ENCODE peak calls at places on chromosomes 11 and 22, in five cellular contexts. One of them, this sample, is unnamed.

GRCh38 chr11:9750551-9750950 is 86.7 kb downstream of the SWAP70 start:
- DNase-seq in caudate nucleus: no peak
- DNase-seq in mammary epithelial cell: no peak
- DNase-seq in activated T-helper 1 cell treated with Interleukin-2 at 50 U/mL for 16 hours: no peak
- DNase-seq in amniotic stem cell: no peak
- DNase-seq in this sample: no peak

GRCh38 chr11:119168471-119169271 is at the start of gene NLRX1:
- DNase-seq in caudate nucleus: peak
- DNase-seq in mammary epithelial cell: peak
- DNase-seq in activated T-helper 1 cell treated with Interleukin-2 at 50 U/mL for 16 hours: peak
- DNase-seq in amniotic stem cell: peak
- DNase-seq in this sample: peak

GRCh38 chr11:14809466-14809865 is 82.6 kb downstream of the CYP2R1 start:
- DNase-seq in caudate nucleus: no peak
- DNase-seq in mammary epithelial cell: no peak
- DNase-seq in activated T-helper 1 cell treated with Interleukin-2 at 50 U/mL for 16 hours: no peak
- DNase-seq in amniotic stem cell: no peak
- DNase-seq in this sample: no peak

GRCh38 chr11:76788661-76789442 is 5.7 kb downstream of the TSKU start:
- DNase-seq in caudate nucleus: peak
- DNase-seq in mammary epithelial cell: peak
- DNase-seq in activated T-helper 1 cell treated with Interleukin-2 at 50 U/mL for 16 hours: no peak
- DNase-seq in amniotic stem cell: no peak
- DNase-seq in this sample: peak

GRCh38 chr22:28899199-28899853 is 16.0 kb downstream of the ZNRF3 start:
- DNase-seq in caudate nucleus: no peak
- DNase-seq in mammary epithelial cell: peak
- DNase-seq in activated T-helper 1 cell treated with Interleukin-2 at 50 U/mL for 16 hours: no peak
- DNase-seq in amniotic stem cell: no peak
- DNase-seq in this sample: no peak

GRCh38 chr11:33942954-33943353 is 51.1 kb upstream of the LMO2 start:
- DNase-seq in caudate nucleus: peak
- DNase-seq in mammary epithelial cell: peak
- DNase-seq in activated T-helper 1 cell treated with Interleukin-2 at 50 U/mL for 16 hours: no peak
- DNase-seq in amniotic stem cell: no peak
- DNase-seq in this sample: no peak

GRCh38 chr11:68120212-68121066 is 749 bp downstream of the CHKA start:
- DNase-seq in caudate nucleus: no peak
- DNase-seq in mammary epithelial cell: no peak
- DNase-seq in activated T-helper 1 cell treated with Interleukin-2 at 50 U/mL for 16 hours: peak
- DNase-seq in amniotic stem cell: no peak
- DNase-seq in this sample: peak

GRCh38 chr11:18108254-18108653 is 2.4 kb upstream of the SAAL1 start:
- DNase-seq in caudate nucleus: no peak
- DNase-seq in mammary epithelial cell: no peak
- DNase-seq in activated T-helper 1 cell treated with Interleukin-2 at 50 U/mL for 16 hours: no peak
- DNase-seq in amniotic stem cell: no peak
- DNase-seq in this sample: no peak

GRCh38 chr11:105937331-105937730 is 84.7 kb downstream of the MSANTD4 start:
- DNase-seq in caudate nucleus: no peak
- DNase-seq in mammary epithelial cell: peak
- DNase-seq in activated T-helper 1 cell treated with Interleukin-2 at 50 U/mL for 16 hours: no peak
- DNase-seq in amniotic stem cell: no peak
- DNase-seq in this sample: no peak

GRCh38 chr11:2562181-2562581 is 117.4 kb downstream of the KCNQ1 start:
- DNase-seq in caudate nucleus: peak
- DNase-seq in mammary epithelial cell: no peak
- DNase-seq in activated T-helper 1 cell treated with Interleukin-2 at 50 U/mL for 16 hours: no peak
- DNase-seq in amniotic stem cell: no peak
- DNase-seq in this sample: peak

GRCh38 chr11:35066783-35067476 is 72.0 kb upstream of the CD44 start:
- DNase-seq in caudate nucleus: no peak
- DNase-seq in mammary epithelial cell: no peak
- DNase-seq in activated T-helper 1 cell treated with Interleukin-2 at 50 U/mL for 16 hours: no peak
- DNase-seq in amniotic stem cell: no peak
- DNase-seq in this sample: no peak

GRCh38 chr22:29691636-29692326 is 28.0 kb upstream of the CABP7 start:
- DNase-seq in caudate nucleus: no peak
- DNase-seq in mammary epithelial cell: no peak
- DNase-seq in activated T-helper 1 cell treated with Interleukin-2 at 50 U/mL for 16 hours: no peak
- DNase-seq in amniotic stem cell: no peak
- DNase-seq in this sample: no peak

GRCh38 chr22:49749885-49750510 is 77.7 kb downstream of the BRD1 start:
- DNase-seq in caudate nucleus: no peak
- DNase-seq in mammary epithelial cell: no peak
- DNase-seq in activated T-helper 1 cell treated with Interleukin-2 at 50 U/mL for 16 hours: no peak
- DNase-seq in amniotic stem cell: no peak
- DNase-seq in this sample: no peak

GRCh38 chr11:13216019-13217006 is 61.3 kb upstream of the BMAL1 start:
- DNase-seq in caudate nucleus: no peak
- DNase-seq in mammary epithelial cell: peak
- DNase-seq in activated T-helper 1 cell treated with Interleukin-2 at 50 U/mL for 16 hours: no peak
- DNase-seq in amniotic stem cell: peak
- DNase-seq in this sample: no peak

GRCh38 chr11:3095712-3096361 is 38.6 kb upstream of the CARS1 start:
- DNase-seq in caudate nucleus: no peak
- DNase-seq in mammary epithelial cell: peak
- DNase-seq in activated T-helper 1 cell treated with Interleukin-2 at 50 U/mL for 16 hours: no peak
- DNase-seq in amniotic stem cell: peak
- DNase-seq in this sample: no peak

GRCh38 chr22:49218142-49218541 is 609.5 kb downstream of the BRD1 start:
- DNase-seq in caudate nucleus: no peak
- DNase-seq in mammary epithelial cell: no peak
- DNase-seq in activated T-helper 1 cell treated with Interleukin-2 at 50 U/mL for 16 hours: no peak
- DNase-seq in amniotic stem cell: no peak
- DNase-seq in this sample: no peak

This sample was measured in substantia nigra.